ENCODE peak calls at places on chromosomes 13 and 19, in four cellular contexts. W is MM.1S, P is GM23248, E is HCT116. R is an unnamed sample.

GRCh38 chr13:66886248-66886647 is 343.9 kb downstream of the PCDH9 start:
- DNase-seq in W (no peak), P (no peak), E (no peak), R (no peak)

GRCh38 chr13:25901460-25902376 is 150.1 kb downstream of the SHISA2 start:
- DNase-seq in W (no peak), P (no peak), E (no peak), R (no peak)

GRCh38 chr19:28388988-28389387 is 824.0 kb downstream of the UQCRFS1 start:
- DNase-seq in W (peak; percentile 82), P (no peak), E (no peak), R (no peak)

GRCh38 chr13:31172535-31172934 is 10.8 kb upstream of the HSPH1 start:
- DNase-seq in W (no peak), P (peak; percentile 82), E (peak; percentile 31), R (no peak)

GRCh38 chr19:27925202-27925601 is 1287.7 kb downstream of the UQCRFS1 start:
- DNase-seq in W (no peak), P (no peak), E (no peak), R (no peak)

GRCh38 chr13:106318941-106319411 is 216.5 kb downstream of the EFNB2 start:
- DNase-seq in W (no peak), P (peak; percentile 91), E (peak; percentile 62), R (no peak)

GRCh38 chr19:13005861-13006370 is 10.6 kb downstream of the NFIX start:
- DNase-seq in W (no peak), P (peak; percentile 26), E (no peak), R (no peak)

GRCh38 chr19:35565016-35565856 is 1.8 kb upstream of the ATP4A start:
- DNase-seq in W (no peak), P (no peak), E (no peak), R (no peak)

GRCh38 chr13:64041296-64041695 is 2625.6 kb upstream of the PCDH20 start:
- DNase-seq in W (no peak), P (no peak), E (no peak), R (no peak)

GRCh38 chr19:47707135-47707925 is 5.9 kb upstream of the EHD2 start:
- DNase-seq in W (peak; percentile 74), P (peak; percentile 86), E (peak; percentile 81), R (peak; percentile 94)

GRCh38 chr19:37127999-37128820 is 44.3 kb downstream of the ZNF585A start:
- DNase-seq in W (no peak), P (no peak), E (no peak), R (no peak)

GRCh38 chr13:88648598-88649373 is 977.6 kb downstream of the SLITRK5 start:
- DNase-seq in W (no peak), P (no peak), E (no peak), R (peak; percentile 82)

GRCh38 chr19:11887618-11888531 is at the start of gene ZNF69:
- DNase-seq in W (peak; percentile 24), P (peak; percentile 79), E (no peak), R (peak; percentile 86)

GRCh38 chr19:2537544-2537943 is 61.6 kb downstream of the GADD45B start:
- DNase-seq in W (no peak), P (no peak), E (no peak), R (no peak)

GRCh38 chr13:106688940-106689339 is 121.0 kb upstream of the ARGLU1 start:
- DNase-seq in W (no peak), P (no peak), E (no peak), R (no peak)

GRCh38 chr19:14408641-14409120 is 10.5 kb downstream of the DDX39A start:
- DNase-seq in W (no peak), P (peak; percentile 61), E (no peak), R (no peak)
- H3K36me3 ChIP-seq in W (peaks cover 30% of the 10 kb centered on the region), P (peaks cover 40% of the 10 kb centered on the region), E (peaks cover 42% of the 10 kb centered on the region), R (peaks cover 25% of the 10 kb centered on the region)

DNA sequence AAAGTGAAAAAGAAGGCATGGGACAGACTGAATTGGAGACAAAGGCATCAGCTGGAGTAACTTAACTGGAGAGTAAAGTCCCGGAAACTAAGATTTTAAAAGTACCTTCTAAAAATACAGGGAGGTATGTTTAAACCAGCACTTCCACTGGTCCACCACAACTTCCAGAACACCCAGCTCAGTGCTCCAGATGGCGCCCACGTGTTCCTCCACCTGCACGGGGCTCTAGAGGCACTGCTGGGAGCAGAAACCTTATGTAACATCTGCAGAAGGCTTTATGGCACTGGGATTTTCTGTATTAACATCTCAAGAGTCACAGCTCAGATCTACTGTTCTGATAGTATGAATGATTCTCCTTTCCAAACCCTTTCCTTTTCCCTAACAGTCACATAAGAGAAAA is 252.1 kb downstream of the DCLK1 start:
- DNase-seq in W (peak; percentile 28), P (no peak), E (no peak), R (no peak)
- H3K9me2 ChIP-seq in W (no peaks in the 10 kb centered on the region), P (no peaks in the 10 kb centered on the region), E (no peaks in the 10 kb centered on the region), R (no peaks in the 10 kb centered on the region)

GRCh38 chr19:6587998-6588507 is 2.9 kb downstream of the CD70 start:
- DNase-seq in W (no peak), P (no peak), E (no peak), R (peak; percentile 65)
- H3K9ac ChIP-seq in W (no peak overlapping the region), P (no peak overlapping the region), E (no peak overlapping the region), R (peak overlapping the region; percentile 58)

GRCh38 chr19:41321204-41321599 is 11.2 kb downstream of the CCDC97 start:
- DNase-seq in W (no peak), P (no peak), E (no peak), R (no peak)
- H3K36me3 ChIP-seq in W (no peaks in the 10 kb centered on the region), P (peaks cover 12% of the 10 kb centered on the region), E (peaks cover 5% of the 10 kb centered on the region), R (no peaks in the 10 kb centered on the region)